ENCODE peak calls at places on chromosomes 7 and 10, in nine cellular contexts. I is spleen, M is ovary, N is prostate gland, R is stomach, Z is adrenal gland, Y is suprapubic skin, L is tibial nerve, H is transverse colon. C is an unnamed sample.

GRCh38 chr10:26733750-26734568 is 36.5 kb downstream of the PDSS1 start:
- DNase-seq in I (no peak), Z (no peak), R (peak), N (peak), Y (no peak), L (no peak), H (peak), M (no peak), C (no peak)

GRCh38 chr10:131474426-131474825 is 162.9 kb upstream of the TCERG1L start:
- DNase-seq in Y (no peak), M (no peak), I (no peak), L (no peak), N (no peak), H (no peak), Z (no peak), R (no peak), C (no peak)

GRCh38 chr7:595621-596010 is 76.0 kb upstream of the PDGFA start:
- DNase-seq in N (no peak), I (no peak), Z (no peak), Y (no peak), M (no peak), L (no peak), R (no peak), H (no peak), C (no peak)

GRCh38 chr10:80132299-80133139 is at the start of gene PLAC9:
- DNase-seq in H (no peak), Y (peak), I (no peak), N (no peak), L (no peak), M (peak), Z (peak), R (no peak), C (peak)

GRCh38 chr10:93386496-93387369 is 95.4 kb downstream of the MYOF start:
- DNase-seq in Y (no peak), R (no peak), Z (peak), M (no peak), L (no peak), I (no peak), N (no peak), H (no peak), C (peak)

GRCh38 chr10:61900829-61901783 is at the start of gene ARID5B:
- DNase-seq in M (peak), L (peak), Y (no peak), H (peak), R (peak), I (no peak), Z (peak), N (peak), C (no peak)

GRCh38 chr7:148697950-148698396 is 730 bp upstream of the CUL1 start:
- DNase-seq in Y (no peak), H (no peak), M (no peak), L (no peak), Z (no peak), I (no peak), R (no peak), N (peak), C (no peak)

GRCh38 chr10:5509691-5510090 is 10.3 kb upstream of the CALML5 start:
- DNase-seq in Z (no peak), Y (no peak), L (no peak), H (no peak), N (no peak), M (no peak), I (peak), R (no peak), C (no peak)

GRCh38 chr7:146961617-146962016 is 845.0 kb downstream of the CNTNAP2 start:
- DNase-seq in I (no peak), Y (no peak), R (no peak), L (no peak), M (no peak), H (no peak), N (no peak), Z (no peak), C (peak)

GRCh38 chr10:47438857-47439474 is 44.9 kb downstream of the ANXA8 start:
- DNase-seq in R (peak), L (no peak), N (peak), H (peak), Y (peak), Z (peak), M (no peak), I (peak), C (no peak)

DNA sequence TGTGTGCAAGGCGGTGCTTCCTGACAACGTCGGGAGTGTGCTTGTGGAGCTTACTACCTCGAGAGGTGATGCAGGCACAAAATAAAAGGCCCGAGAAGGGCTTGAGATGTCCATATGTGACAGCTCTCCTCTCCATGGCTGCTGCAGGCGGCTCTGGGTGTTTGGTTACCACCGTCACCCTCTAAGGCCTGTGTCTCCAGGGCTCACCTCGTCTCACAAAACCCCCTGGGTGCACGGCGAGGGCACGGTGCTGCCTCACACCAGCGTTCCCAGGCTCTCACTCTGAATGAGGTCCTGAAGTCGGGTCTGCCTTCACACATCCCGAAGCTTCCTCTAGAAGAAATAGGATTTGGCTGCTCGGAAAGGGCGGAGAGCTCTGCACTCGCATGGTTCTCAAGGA is 32.9 kb downstream of the PROSER2 start:
- DNase-seq in I (no peak), N (no peak), H (no peak), R (no peak), M (no peak), L (no peak), Z (no peak), Y (peak), C (no peak)
- TF ChIP-seq POLR2A in I (no peak), N (no peak), H (no peak), R (no peak), M (no peak), L (no peak), Z (no peak), Y (no peak), C (no peak)

GRCh38 chr10:97445722-97446639 is at the start of the genes EXOSC1 and ZDHHC16:
- DNase-seq in M (peak), H (peak), L (peak), I (peak), Y (peak), R (peak), N (peak), Z (peak), C (peak)
- TF ChIP-seq CTCF in M (no peak), H (no peak), L (no peak), I (no peak), Y (no peak), R (no peak), N (peak), Z (no peak), C (no peak)

DNA sequence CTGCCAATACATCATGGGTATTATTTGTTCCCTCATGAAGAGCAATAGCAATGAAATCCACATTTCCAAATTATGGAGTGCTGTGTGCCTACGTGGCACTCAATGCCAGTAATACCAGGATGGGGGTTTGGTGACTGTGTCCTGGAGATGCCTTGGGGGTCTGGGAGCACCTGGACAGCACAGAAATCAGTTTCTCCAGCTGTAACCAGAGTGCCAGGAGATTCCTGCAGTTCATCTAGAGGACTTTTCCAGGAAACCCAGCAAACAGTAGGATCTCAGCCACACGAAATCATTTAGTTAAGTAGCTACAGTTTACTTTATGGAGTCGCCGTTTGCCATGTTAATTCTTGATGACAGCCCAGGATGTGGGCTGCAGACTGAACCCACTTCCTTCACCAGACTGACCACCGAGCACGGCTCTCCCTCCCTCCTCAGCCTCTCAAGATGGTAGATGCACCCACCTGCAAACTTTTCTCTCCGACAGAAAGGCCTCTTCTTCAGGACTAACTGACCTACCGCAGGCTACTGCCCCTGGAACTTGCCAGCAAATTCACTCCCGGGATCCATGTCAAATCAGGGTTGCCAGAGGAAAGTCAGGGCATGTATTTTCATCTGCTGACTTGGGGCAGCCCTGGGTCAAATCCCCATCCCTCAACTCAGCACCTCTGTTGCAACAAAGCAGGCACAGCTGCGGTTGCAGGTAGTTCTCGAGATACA is 30.3 kb downstream of the MKI67 start:
- DNase-seq in Y (no peak), M (no peak), Z (no peak), N (no peak), I (no peak), L (no peak), H (no peak), R (no peak), C (no peak)
- TF ChIP-seq POLR2A in Y (no peak), M (no peak), Z (no peak), N (no peak), I (no peak), L (no peak), H (no peak), R (no peak), C (no peak)

DNA sequence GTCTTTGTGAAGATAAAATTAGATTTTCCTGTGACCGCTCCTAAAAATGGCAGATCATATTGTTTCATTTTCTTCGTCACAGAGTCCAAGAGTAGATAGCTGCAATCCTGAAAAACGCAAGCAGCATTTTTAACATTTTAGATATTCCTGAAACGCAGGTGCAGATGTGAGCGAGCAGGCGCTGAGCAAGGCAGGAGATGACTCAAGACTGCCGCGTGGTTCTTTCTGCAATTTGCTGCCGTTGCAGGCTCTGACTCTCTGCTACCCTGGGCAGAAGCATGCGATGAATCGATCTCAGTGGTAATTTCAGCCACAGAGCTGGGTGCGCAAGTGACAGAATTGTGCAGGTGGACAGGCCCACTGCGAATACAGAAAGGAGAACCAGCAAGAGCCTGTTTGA is 331.9 kb downstream of the ACTR3B start:
- DNase-seq in L (no peak), Y (no peak), R (no peak), M (no peak), Z (no peak), I (no peak), H (no peak), N (no peak), C (no peak)
- TF ChIP-seq CTCF in L (no peak), Y (no peak), R (no peak), M (no peak), Z (no peak), I (no peak), H (no peak), N (no peak), C (no peak)